ENCODE peak calls at places on chromosomes 12 and 14, in four cellular contexts. One of them, this sample, is unnamed.
A peak's percentile ranks its signal among the peaks of the same experiment; 100 is the strongest.

GRCh38 chr14:84208451-84208850 is 1321.5 kb upstream of the FLRT2 start:
- DNase-seq in left lung: no peak
- DNase-seq in tibial nerve: no peak
- DNase-seq in PC-3: no peak
- DNase-seq in this sample: no peak

GRCh38 chr14:99870617-99871016 is 77.4 kb downstream of the EML1 start:
- DNase-seq in left lung: no peak
- DNase-seq in tibial nerve: no peak
- DNase-seq in PC-3: no peak
- DNase-seq in this sample: no peak

GRCh38 chr12:131250028-131250950 is 296.6 kb downstream of the ADGRD1 start:
- DNase-seq in left lung: no peak
- DNase-seq in tibial nerve: no peak
- DNase-seq in PC-3: no peak
- DNase-seq in this sample: peak; percentile 61

GRCh38 chr14:79395061-79395460 is 816.2 kb downstream of the DIO2 start:
- DNase-seq in left lung: no peak
- DNase-seq in tibial nerve: no peak
- DNase-seq in PC-3: no peak
- DNase-seq in this sample: no peak

GRCh38 chr12:111121840-111122239 is 201.5 kb upstream of the MYL2 start:
- DNase-seq in left lung: no peak
- DNase-seq in tibial nerve: no peak
- DNase-seq in PC-3: peak; percentile 31
- DNase-seq in this sample: no peak

GRCh38 chr14:42673963-42674362 is 1067.3 kb downstream of the LRFN5 start:
- DNase-seq in left lung: no peak
- DNase-seq in tibial nerve: no peak
- DNase-seq in PC-3: no peak
- DNase-seq in this sample: no peak

GRCh38 chr14:42224053-42224888 is 617.6 kb downstream of the LRFN5 start:
- DNase-seq in left lung: no peak
- DNase-seq in tibial nerve: peak; percentile 53
- DNase-seq in PC-3: peak; percentile 90
- DNase-seq in this sample: peak; percentile 63

GRCh38 chr14:79583738-79584405 is 627.4 kb downstream of the DIO2 start:
- DNase-seq in left lung: no peak
- DNase-seq in tibial nerve: no peak
- DNase-seq in PC-3: peak; percentile 2
- DNase-seq in this sample: no peak

GRCh38 chr14:31403707-31404106 is 16.6 kb downstream of the HEATR5A start:
- DNase-seq in left lung: no peak
- DNase-seq in tibial nerve: no peak
- DNase-seq in PC-3: no peak
- DNase-seq in this sample: no peak

GRCh38 chr12:123122649-123123048 is 28.2 kb downstream of the PITPNM2 start:
- DNase-seq in left lung: no peak
- DNase-seq in tibial nerve: no peak
- DNase-seq in PC-3: no peak
- DNase-seq in this sample: no peak

GRCh38 chr12:132222096-132222807 is 78.0 kb downstream of the NOC4L start:
- DNase-seq in left lung: peak; percentile 57
- DNase-seq in tibial nerve: no peak
- DNase-seq in PC-3: peak; percentile 37
- DNase-seq in this sample: no peak

GRCh38 chr12:104702565-104703139 is 245.9 kb downstream of the CHST11 start:
- DNase-seq in left lung: no peak
- DNase-seq in tibial nerve: peak; percentile 58
- DNase-seq in PC-3: no peak
- DNase-seq in this sample: peak; percentile 69

GRCh38 chr14:99280041-99280731 is 8.2 kb upstream of the BCL11B start:
- DNase-seq in left lung: peak; percentile 54
- DNase-seq in tibial nerve: no peak
- DNase-seq in PC-3: no peak
- DNase-seq in this sample: no peak

GRCh38 chr14:68654471-68654941 is 138.4 kb downstream of the ZFP36L1 start:
- DNase-seq in left lung: no peak
- DNase-seq in tibial nerve: no peak
- DNase-seq in PC-3: no peak
- DNase-seq in this sample: no peak

GRCh38 chr14:69848903-69849391 is 30.3 kb upstream of the SMOC1 start:
- DNase-seq in left lung: no peak
- DNase-seq in tibial nerve: no peak
- DNase-seq in PC-3: no peak
- DNase-seq in this sample: no peak

GRCh38 chr12:99619389-99620158 is 28.0 kb upstream of the GARIN6 start:
- DNase-seq in left lung: no peak
- DNase-seq in tibial nerve: no peak
- DNase-seq in PC-3: peak; percentile 72
- DNase-seq in this sample: no peak

GRCh38 chr12:122918827-122919226 is 22.9 kb upstream of the VPS37B start:
- DNase-seq in left lung: no peak
- DNase-seq in tibial nerve: no peak
- DNase-seq in PC-3: peak; percentile 27
- DNase-seq in this sample: no peak

GRCh38 chr14:53613404-53614253 is 343.0 kb downstream of the BMP4 start:
- DNase-seq in left lung: no peak
- DNase-seq in tibial nerve: no peak
- DNase-seq in PC-3: peak; percentile 92
- DNase-seq in this sample: no peak

GRCh38 chr14:55556929-55557623 is 22.9 kb upstream of the KTN1 start:
- DNase-seq in left lung: peak; percentile 86
- DNase-seq in tibial nerve: no peak
- DNase-seq in PC-3: peak; percentile 99
- DNase-seq in this sample: peak; percentile 51

GRCh38 chr12:100789975-100790374 is 4.6 kb upstream of the ANO4 start:
- DNase-seq in left lung: no peak
- DNase-seq in tibial nerve: no peak
- DNase-seq in PC-3: no peak
- DNase-seq in this sample: no peak

GRCh38 chr12:124837958-124838803 is 25.5 kb downstream of the SCARB1 start:
- DNase-seq in left lung: peak; percentile 66
- DNase-seq in tibial nerve: peak; percentile 74
- DNase-seq in PC-3: peak; percentile 100
- DNase-seq in this sample: peak; percentile 73

GRCh38 chr12:15590180-15590826 is 198.9 kb downstream of the EPS8 start:
- DNase-seq in left lung: peak; percentile 57
- DNase-seq in tibial nerve: no peak
- DNase-seq in PC-3: peak; percentile 74
- DNase-seq in this sample: peak; percentile 31

GRCh38 chr12:1838223-1838993 is 18.0 kb downstream of the LRTM2 start:
- DNase-seq in left lung: peak; percentile 45
- DNase-seq in tibial nerve: no peak
- DNase-seq in PC-3: no peak
- DNase-seq in this sample: no peak

GRCh38 chr12:57430117-57430930 is 519 bp downstream of the R3HDM2 start:
- DNase-seq in left lung: peak; percentile 90
- DNase-seq in tibial nerve: no peak
- DNase-seq in PC-3: peak; percentile 27
- DNase-seq in this sample: peak; percentile 73

GRCh38 chr14:24425704-24426103 is 3.8 kb downstream of the CBLN3 start:
- DNase-seq in left lung: no peak
- DNase-seq in tibial nerve: no peak
- DNase-seq in PC-3: peak; percentile 67
- DNase-seq in this sample: no peak

GRCh38 chr12:110561471-110562201 is 21.5 kb downstream of the PPTC7 start:
- DNase-seq in left lung: no peak
- DNase-seq in tibial nerve: no peak
- DNase-seq in PC-3: no peak
- DNase-seq in this sample: no peak

GRCh38 chr14:89382487-89383170 is 34.4 kb downstream of the FOXN3 start:
- DNase-seq in left lung: no peak
- DNase-seq in tibial nerve: no peak
- DNase-seq in PC-3: no peak
- DNase-seq in this sample: no peak

GRCh38 chr14:96166475-96167223 is 38.0 kb upstream of the BDKRB2 start:
- DNase-seq in left lung: no peak
- DNase-seq in tibial nerve: no peak
- DNase-seq in PC-3: no peak
- DNase-seq in this sample: no peak

GRCh38 chr14:33165144-33165925 is 226.7 kb downstream of the NPAS3 start:
- DNase-seq in left lung: no peak
- DNase-seq in tibial nerve: no peak
- DNase-seq in PC-3: peak; percentile 57
- DNase-seq in this sample: no peak

GRCh38 chr12:100199347-100200136 is 1.1 kb upstream of the ACTR6 start:
- DNase-seq in left lung: peak; percentile 94
- DNase-seq in tibial nerve: no peak
- DNase-seq in PC-3: peak; percentile 71
- DNase-seq in this sample: peak; percentile 51

GRCh38 chr12:72307229-72307628 is 35.1 kb downstream of the TRHDE start:
- DNase-seq in left lung: no peak
- DNase-seq in tibial nerve: no peak
- DNase-seq in PC-3: no peak
- DNase-seq in this sample: no peak
- TF ChIP-seq CTCF in left lung: no peak
- TF ChIP-seq CTCF in tibial nerve: no peak
- TF ChIP-seq CTCF in PC-3: no peak
- TF ChIP-seq CTCF in this sample: no peak

GRCh38 chr12:74538491-74539258 is 1.0 kb downstream of the ATXN7L3B start:
- DNase-seq in left lung: no peak
- DNase-seq in tibial nerve: no peak
- DNase-seq in PC-3: peak; percentile 26
- DNase-seq in this sample: no peak
- H3K27ac ChIP-seq in left lung: peak overlapping the region; percentile 88
- H3K27ac ChIP-seq in tibial nerve: peak overlapping the region; percentile 91
- H3K27ac ChIP-seq in PC-3: peak overlapping the region; percentile 85
- H3K27ac ChIP-seq in this sample: peak overlapping the region; percentile 95

DNA sequence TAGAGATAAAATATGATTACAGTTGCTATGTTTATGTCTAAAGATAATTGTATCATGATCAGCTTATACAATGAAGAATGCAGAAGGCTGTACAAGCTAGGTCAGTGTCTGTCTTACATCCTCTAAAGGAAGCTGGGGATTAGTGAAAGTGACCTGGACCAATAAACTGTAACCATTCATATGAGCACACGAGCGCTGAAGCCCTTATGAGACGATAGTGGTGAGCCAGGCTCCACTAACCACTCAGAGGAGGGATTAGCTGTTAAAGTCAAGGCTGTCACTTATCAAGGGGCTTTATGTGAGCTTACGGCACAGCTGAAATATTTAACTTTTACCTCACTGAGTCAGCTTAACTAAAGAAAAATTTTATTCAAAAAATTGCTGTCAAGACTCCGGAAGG is 30.3 kb downstream of the NDUFA12 start:
- DNase-seq in left lung: no peak
- DNase-seq in tibial nerve: no peak
- DNase-seq in PC-3: no peak
- DNase-seq in this sample: no peak
- TF ChIP-seq CTCF in left lung: no peak
- TF ChIP-seq CTCF in tibial nerve: no peak
- TF ChIP-seq CTCF in PC-3: no peak
- TF ChIP-seq CTCF in this sample: no peak

GRCh38 chr14:103091883-103092222 is 2.7 kb upstream of the EXOC3L4 start:
- DNase-seq in left lung: no peak
- DNase-seq in tibial nerve: no peak
- DNase-seq in PC-3: no peak
- DNase-seq in this sample: no peak

GRCh38 chr14:103090481-103091020 is 4.0 kb upstream of the EXOC3L4 start:
- DNase-seq in left lung: peak; percentile 48
- DNase-seq in tibial nerve: no peak
- DNase-seq in PC-3: no peak
- DNase-seq in this sample: no peak

GRCh38 chr14:103088921-103089320 is 4.9 kb downstream of the LBHD2 start:
- DNase-seq in left lung: peak; percentile 67
- DNase-seq in tibial nerve: no peak
- DNase-seq in PC-3: no peak
- DNase-seq in this sample: no peak

GRCh38 chr14:103089386-103090335 is 4.9 kb upstream of the EXOC3L4 start:
- DNase-seq in left lung: peak; percentile 67
- DNase-seq in tibial nerve: no peak
- DNase-seq in PC-3: no peak
- DNase-seq in this sample: no peak

DNA sequence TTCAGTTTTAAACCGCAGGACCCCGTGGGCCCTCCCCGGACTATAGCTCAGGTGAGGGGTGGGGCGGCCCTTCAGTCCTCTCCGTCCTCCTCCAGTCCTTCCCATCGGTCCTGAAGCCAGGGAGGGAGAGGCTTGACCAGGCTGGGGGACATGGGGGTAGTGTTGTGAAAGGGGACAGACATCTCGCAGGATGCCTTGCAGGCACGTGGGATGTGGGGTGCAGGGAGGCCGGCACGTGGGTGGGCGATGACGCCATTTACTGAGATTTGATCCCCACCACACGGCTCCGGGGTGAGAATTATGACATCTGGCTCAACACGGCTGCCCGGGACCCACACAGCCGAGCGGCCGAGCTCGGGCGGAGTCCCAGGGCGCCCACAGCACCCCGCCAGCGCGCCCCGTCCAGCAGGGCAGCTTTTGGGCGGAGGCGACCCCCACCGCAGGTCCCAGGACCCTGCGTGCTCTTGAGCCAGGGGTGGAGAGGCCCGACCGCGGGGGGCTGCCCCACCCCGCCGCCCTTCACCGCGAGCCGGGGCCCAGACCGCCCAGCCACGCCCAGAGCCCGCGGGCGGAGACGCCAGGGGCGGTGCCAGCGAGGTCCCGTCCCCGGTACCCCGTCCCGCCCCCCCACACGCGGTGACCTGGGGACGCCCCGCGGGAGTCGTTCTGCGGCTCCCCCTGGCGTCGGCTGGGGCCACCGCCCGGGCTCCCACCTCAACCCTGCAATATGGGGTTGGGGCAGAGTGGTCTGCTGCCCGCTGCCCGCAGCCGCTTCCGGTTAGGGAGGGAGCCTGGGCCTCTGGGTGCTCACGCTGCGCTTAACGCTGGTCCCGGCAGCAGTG is 3.3 kb upstream of the EXOC3L4 start:
- DNase-seq in left lung: peak; percentile 90
- DNase-seq in tibial nerve: no peak
- DNase-seq in PC-3: peak; percentile 56
- DNase-seq in this sample: no peak
- H3K27ac ChIP-seq in left lung: no peak overlapping the region
- H3K27ac ChIP-seq in tibial nerve: no peak overlapping the region
- H3K27ac ChIP-seq in PC-3: no peak overlapping the region
- H3K27ac ChIP-seq in this sample: peak overlapping the region; percentile 20

GRCh38 chr12:27303139-27304111 is 29.2 kb upstream of the BMAL2 start:
- DNase-seq in left lung: no peak
- DNase-seq in tibial nerve: no peak
- DNase-seq in PC-3: peak; percentile 72
- DNase-seq in this sample: no peak
- TF ChIP-seq CTCF in left lung: no peak
- TF ChIP-seq CTCF in tibial nerve: no peak
- TF ChIP-seq CTCF in PC-3: no peak
- TF ChIP-seq CTCF in this sample: no peak

This sample was measured in tibial artery.